ENCODE peak calls at places on chromosomes 11 and 22, in ten cellular contexts. N, K, Q, U, C, Y, X, L, R and V are unnamed samples.

GRCh38 chr11:117917591-117917990 is 11.6 kb downstream of the TMPRSS13 start:
- DNase-seq in N (no peak), Q (no peak), C (no peak), L (no peak), X (no peak), R (no peak), Y (peak), U (no peak), K (no peak), V (no peak)

GRCh38 chr11:5504403-5504891 is 5.3 kb downstream of the UBQLN3 start:
- DNase-seq in U (no peak), R (no peak), Q (no peak), C (no peak), N (peak), X (no peak), Y (no peak), L (no peak), K (no peak), V (no peak)

GRCh38 chr11:10255388-10256125 is 38.5 kb downstream of the SBF2 start:
- DNase-seq in Y (no peak), U (no peak), X (no peak), L (no peak), K (no peak), N (no peak), R (no peak), Q (no peak), C (no peak), V (no peak)

GRCh38 chr11:6095798-6096197 is 11.7 kb upstream of the OR56B4 start:
- DNase-seq in Q (no peak), U (no peak), C (no peak), X (no peak), K (no peak), L (no peak), R (no peak), Y (no peak), N (no peak), V (no peak)

GRCh38 chr11:119617343-119617713 is 111.7 kb downstream of the NECTIN1 start:
- DNase-seq in U (no peak), N (no peak), Q (no peak), K (no peak), X (no peak), L (no peak), C (no peak), R (no peak), Y (no peak), V (no peak)

GRCh38 chr11:117094776-117095175 is 3.5 kb downstream of the SIK3 start:
- DNase-seq in L (peak), R (no peak), U (no peak), K (no peak), Y (no peak), C (no peak), N (no peak), Q (no peak), X (no peak), V (no peak)

GRCh38 chr11:61598886-61599868 is 18.3 kb upstream of the SYT7 start:
- DNase-seq in Q (no peak), L (peak), R (peak), N (no peak), Y (no peak), U (no peak), C (no peak), K (no peak), X (no peak), V (no peak)

GRCh38 chr22:27318516-27318915 is 483.0 kb downstream of the MN1 start:
- DNase-seq in Y (no peak), L (peak), X (no peak), C (no peak), R (peak), N (peak), U (no peak), Q (peak), K (no peak), V (peak)

GRCh38 chr11:86126862-86127261 is 58.0 kb upstream of the PICALM start:
- DNase-seq in X (no peak), L (no peak), K (no peak), U (no peak), C (no peak), R (no peak), N (no peak), Y (no peak), Q (no peak), V (no peak)

GRCh38 chr11:56474729-56475128 is 1.6 kb upstream of the OR5M3 start:
- DNase-seq in Q (no peak), U (no peak), R (no peak), C (no peak), N (no peak), L (no peak), X (no peak), Y (no peak), K (no peak), V (no peak)

GRCh38 chr22:48635825-48636224 is 1191.8 kb downstream of the BRD1 start:
- DNase-seq in U (no peak), R (no peak), K (no peak), L (no peak), N (no peak), X (no peak), Y (no peak), C (no peak), Q (no peak), V (no peak)

GRCh38 chr22:41009222-41009948 is 58.2 kb downstream of the RBX1 start:
- DNase-seq in L (peak), C (no peak), Q (peak), U (no peak), N (no peak), R (peak), X (no peak), Y (no peak), K (no peak), V (no peak)

GRCh38 chr11:118619444-118620205 is 12.2 kb downstream of the PHLDB1 start:
- DNase-seq in Q (no peak), Y (peak), U (peak), C (no peak), R (peak), X (no peak), K (no peak), L (peak), N (peak), V (peak)

GRCh38 chr22:45499746-45500145 is 2.9 kb upstream of the FBLN1 start:
- DNase-seq in U (no peak), Y (peak), L (no peak), K (no peak), X (no peak), R (no peak), N (no peak), C (no peak), Q (no peak), V (no peak)

GRCh38 chr11:64060861-64061444 is 25.2 kb downstream of the FLRT1 start:
- DNase-seq in Y (no peak), N (no peak), U (no peak), C (peak), K (peak), X (peak), L (no peak), Q (peak), R (peak), V (no peak)

GRCh38 chr22:28933321-28933720 is 49.9 kb downstream of the ZNRF3 start:
- DNase-seq in R (no peak), C (no peak), L (no peak), U (no peak), Q (no peak), Y (no peak), K (no peak), X (no peak), N (no peak), V (no peak)

GRCh38 chr11:26623076-26623666 is 51.1 kb upstream of the MUC15 start:
- DNase-seq in C (no peak), Q (no peak), X (no peak), Y (no peak), U (peak), R (peak), K (no peak), N (no peak), L (peak), V (no peak)

GRCh38 chr11:132049205-132049604 is 678.8 kb downstream of the NTM start:
- DNase-seq in C (no peak), U (no peak), X (no peak), R (no peak), K (no peak), Y (no peak), L (no peak), Q (no peak), N (no peak), V (no peak)

GRCh38 chr11:100823360-100823759 is 136.3 kb downstream of the ARHGAP42 start:
- DNase-seq in U (no peak), C (no peak), X (no peak), N (no peak), R (peak), Y (no peak), L (no peak), Q (no peak), K (no peak), V (no peak)

GRCh38 chr22:35915477-35916013 is 113.1 kb downstream of the RBFOX2 start:
- DNase-seq in L (peak), Y (no peak), K (no peak), Q (no peak), N (no peak), R (peak), X (no peak), U (peak), C (no peak), V (no peak)

GRCh38 chr11:62546244-62546936 is at the start of gene AHNAK:
- DNase-seq in X (peak), R (peak), U (peak), L (peak), Q (peak), N (no peak), K (peak), C (peak), Y (peak), V (no peak)

GRCh38 chr11:60914620-60915249 is 777 bp downstream of the TMEM109 start:
- DNase-seq in L (peak), U (peak), Y (peak), Q (peak), K (peak), X (no peak), N (no peak), R (peak), C (no peak), V (no peak)

GRCh38 chr11:77069336-77069968 is 2.7 kb downstream of the CAPN5 start:
- DNase-seq in L (no peak), R (no peak), K (no peak), N (no peak), C (no peak), X (no peak), Q (no peak), U (no peak), Y (peak), V (no peak)

GRCh38 chr11:64358907-64359711 is at the start of gene RPS6KA4:
- DNase-seq in N (no peak), K (peak), Y (no peak), C (peak), Q (peak), X (peak), L (peak), U (peak), R (peak), V (no peak)

GRCh38 chr22:47166446-47167016 is 404.1 kb downstream of the TBC1D22A start:
- DNase-seq in K (no peak), L (no peak), C (no peak), Q (no peak), X (no peak), U (no peak), R (no peak), N (no peak), Y (peak), V (no peak)

GRCh38 chr11:123413636-123414035 is 16.4 kb upstream of the GRAMD1B start:
- DNase-seq in U (no peak), N (no peak), Q (no peak), Y (no peak), K (no peak), R (peak), C (no peak), X (no peak), L (peak), V (no peak)

GRCh38 chr11:64000026-64000739 is 13.9 kb downstream of the OTUB1 start:
- DNase-seq in Q (peak), U (peak), R (peak), N (no peak), X (peak), K (peak), L (no peak), C (peak), Y (peak), V (no peak)

GRCh38 chr11:131999084-131999483 is 628.7 kb downstream of the NTM start:
- DNase-seq in K (no peak), L (no peak), X (no peak), Q (no peak), Y (no peak), U (no peak), C (no peak), R (peak), N (peak), V (no peak)

GRCh38 chr22:38246692-38247091 is 26.1 kb downstream of the TMEM184B start:
- DNase-seq in Y (peak), C (no peak), N (no peak), Q (no peak), X (no peak), U (no peak), L (no peak), K (no peak), R (no peak), V (no peak)

GRCh38 chr22:43541462-43542407 is 129.9 kb downstream of the MPPED1 start:
- DNase-seq in N (no peak), K (no peak), L (no peak), Q (no peak), C (no peak), Y (no peak), U (no peak), X (no peak), R (no peak), V (no peak)

GRCh38 chr11:117671370-117671769 is 125.6 kb downstream of the DSCAML1 start:
- DNase-seq in Y (no peak), Q (no peak), K (no peak), C (no peak), R (no peak), L (no peak), X (no peak), N (no peak), U (no peak), V (no peak)

GRCh38 chr22:30327864-30328345 is 1.2 kb upstream of the TBC1D10A start:
- DNase-seq in R (no peak), K (no peak), X (no peak), C (no peak), N (no peak), U (no peak), Q (peak), Y (no peak), L (no peak), V (no peak)

GRCh38 chr11:67195971-67196418 is 70.3 kb upstream of the GRK2 start:
- DNase-seq in Y (no peak), R (peak), K (no peak), Q (peak), C (no peak), U (no peak), X (no peak), N (no peak), L (peak), V (no peak)

GRCh38 chr22:22669093-22669492 is 24.7 kb downstream of the GGTLC2 start:
- DNase-seq in N (no peak), U (no peak), C (no peak), Q (no peak), Y (no peak), R (no peak), L (no peak), K (no peak), X (no peak), V (no peak)

GRCh38 chr11:61968758-61969390 is 1.4 kb upstream of the FTH1 start:
- DNase-seq in N (no peak), R (no peak), C (no peak), X (no peak), Q (no peak), Y (peak), K (no peak), U (no peak), L (no peak), V (no peak)

GRCh38 chr11:69000831-69001245 is 12.2 kb downstream of the MRGPRF start:
- DNase-seq in U (peak), R (peak), L (peak), C (no peak), K (no peak), X (no peak), N (no peak), Q (peak), Y (peak), V (no peak)

GRCh38 chr11:92473736-92474135 is 249.1 kb downstream of the FAT3 start:
- DNase-seq in N (no peak), Q (no peak), C (no peak), Y (no peak), R (no peak), X (no peak), K (no peak), U (peak), L (peak), V (no peak)